ENCODE peak calls at places on chromosomes 3 and 15, in four cellular contexts. B is Peyer's patch, O is NT2/D1, S is aorta. D is an unnamed sample.

GRCh38 chr15:78360426-78360825 is 20.3 kb downstream of the CRABP1 start:
- DNase-seq in B (no peak), O (no peak), S (no peak), D (no peak)

GRCh38 chr3:78736863-78737262 is 1030.9 kb downstream of the ROBO1 start:
- DNase-seq in B (no peak), O (no peak), S (no peak), D (no peak)

GRCh38 chr3:9349321-9350117 is 13.3 kb upstream of the THUMPD3 start:
- DNase-seq in B (no peak), O (no peak), S (no peak), D (no peak)

GRCh38 chr3:18885612-18886011 is 262.7 kb upstream of the KCNH8 start:
- DNase-seq in B (no peak), O (no peak), S (no peak), D (no peak)

GRCh38 chr3:45966969-45967640 is 23.8 kb downstream of the CXCR6 start:
- DNase-seq in B (no peak), O (no peak), S (no peak), D (no peak)

GRCh38 chr3:127628788-127629456 is at the start of gene PODXL2:
- DNase-seq in B (peak; percentile 63), O (peak; percentile 52), S (peak; percentile 64), D (no peak)

GRCh38 chr15:62841891-62842559 is 200.5 kb upstream of the TPM1 start:
- DNase-seq in B (no peak), O (no peak), S (no peak), D (no peak)

GRCh38 chr15:78210349-78210717 is 24.0 kb downstream of the ACSBG1 start:
- DNase-seq in B (peak; percentile 27), O (no peak), S (no peak), D (no peak)

GRCh38 chr3:192907784-192908183 is 9.9 kb downstream of the MB21D2 start:
- DNase-seq in B (no peak), O (no peak), S (no peak), D (no peak)

GRCh38 chr3:152426393-152426792 is 157.7 kb downstream of the MBNL1 start:
- DNase-seq in B (no peak), O (no peak), S (no peak), D (no peak)

GRCh38 chr3:4492240-4493007 is 724 bp upstream of the ITPR1 start:
- DNase-seq in B (peak; percentile 71), O (peak; percentile 35), S (peak; percentile 76), D (peak; percentile 74)

DNA sequence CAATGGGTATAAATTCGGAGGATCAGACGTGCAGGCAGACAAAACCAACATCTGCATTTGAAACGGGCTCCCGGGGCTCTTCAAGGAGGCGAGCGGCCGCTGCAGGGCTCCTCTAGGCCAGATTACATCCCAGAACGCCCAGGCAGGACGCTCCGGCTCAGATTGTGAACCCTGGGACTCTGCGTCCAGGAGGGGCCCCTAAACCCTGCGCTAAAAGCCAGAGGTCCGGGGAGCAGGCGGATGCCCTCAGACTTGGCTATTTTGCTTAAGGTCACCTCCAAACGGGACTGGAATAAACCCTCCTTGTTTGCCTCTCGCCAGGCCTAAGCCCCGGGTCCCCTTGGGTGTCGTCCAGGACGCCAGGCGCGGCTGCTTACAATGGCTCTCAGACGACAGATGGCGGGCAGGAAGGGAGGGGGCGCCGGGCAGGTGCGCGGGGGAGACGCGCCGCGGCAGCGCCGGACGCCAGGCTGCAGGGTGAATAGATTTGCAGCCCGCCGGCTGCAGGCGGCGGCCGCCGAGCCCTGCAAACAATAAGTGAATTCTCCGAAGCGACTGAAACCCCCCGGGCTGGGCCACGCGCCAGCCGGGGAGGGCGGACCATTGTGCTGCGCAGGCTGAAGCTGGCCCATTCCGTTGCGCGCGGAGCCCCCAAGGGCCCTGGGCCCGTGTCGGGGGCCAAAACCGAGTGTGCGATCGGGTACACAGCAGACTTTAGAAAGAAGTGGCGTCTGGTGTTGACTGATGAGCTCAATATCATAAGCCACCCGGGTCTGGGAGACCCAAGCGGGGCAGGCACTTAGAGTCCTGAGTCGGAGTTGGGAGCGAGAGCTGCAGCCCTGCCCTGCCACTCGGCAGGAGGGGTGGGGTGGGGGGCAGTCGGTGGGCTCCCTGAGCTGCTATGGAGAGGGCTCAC is 32.3 kb upstream of the AMOTL2 start:
- DNase-seq in B (peak; percentile 56), O (peak; percentile 75), S (no peak), D (peak; percentile 83)
- H3K4me3 ChIP-seq in B (peak overlapping the region; percentile 38), O (peak overlapping the region; percentile 33), S (peak overlapping the region; percentile 19), D (peak overlapping the region; percentile 33)

GRCh38 chr3:52494446-52494845 is 692 bp upstream of the STAB1 start:
- DNase-seq in B (no peak), O (no peak), S (no peak), D (no peak)

GRCh38 chr3:52490938-52491526 is 4.1 kb upstream of the STAB1 start:
- DNase-seq in B (no peak), O (no peak), S (peak; percentile 81), D (no peak)

GRCh38 chr3:52490035-52490937 is 4.9 kb upstream of the STAB1 start:
- DNase-seq in B (no peak), O (no peak), S (no peak), D (no peak)

GRCh38 chr3:52493232-52494017 is 1.7 kb upstream of the STAB1 start:
- DNase-seq in B (no peak), O (no peak), S (no peak), D (no peak)

DNA sequence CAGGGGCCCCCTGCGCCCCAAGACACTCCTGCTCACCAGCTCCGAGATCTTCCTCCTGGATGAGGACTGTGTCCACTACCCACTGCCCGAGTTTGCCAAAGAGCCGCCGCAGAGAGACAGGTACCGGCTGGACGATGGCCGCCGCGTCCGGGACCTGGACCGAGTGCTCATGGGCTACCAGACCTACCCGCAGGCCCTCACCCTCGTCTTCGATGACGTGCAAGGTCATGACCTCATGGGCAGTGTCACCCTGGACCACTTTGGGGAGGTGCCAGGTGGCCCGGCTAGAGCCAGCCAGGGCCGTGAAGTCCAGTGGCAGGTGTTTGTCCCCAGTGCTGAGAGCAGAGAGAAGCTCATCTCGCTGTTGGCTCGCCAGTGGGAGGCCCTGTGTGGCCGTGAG is 3.1 kb upstream of the STAB1 start:
- DNase-seq in B (no peak), O (no peak), S (no peak), D (no peak)
- H3K36me3 ChIP-seq in B (no peaks in the 10 kb centered on the region), O (peaks cover 68% of the 10 kb centered on the region), S (peaks cover 2% of the 10 kb centered on the region), D (no peaks in the 10 kb centered on the region)

DNA sequence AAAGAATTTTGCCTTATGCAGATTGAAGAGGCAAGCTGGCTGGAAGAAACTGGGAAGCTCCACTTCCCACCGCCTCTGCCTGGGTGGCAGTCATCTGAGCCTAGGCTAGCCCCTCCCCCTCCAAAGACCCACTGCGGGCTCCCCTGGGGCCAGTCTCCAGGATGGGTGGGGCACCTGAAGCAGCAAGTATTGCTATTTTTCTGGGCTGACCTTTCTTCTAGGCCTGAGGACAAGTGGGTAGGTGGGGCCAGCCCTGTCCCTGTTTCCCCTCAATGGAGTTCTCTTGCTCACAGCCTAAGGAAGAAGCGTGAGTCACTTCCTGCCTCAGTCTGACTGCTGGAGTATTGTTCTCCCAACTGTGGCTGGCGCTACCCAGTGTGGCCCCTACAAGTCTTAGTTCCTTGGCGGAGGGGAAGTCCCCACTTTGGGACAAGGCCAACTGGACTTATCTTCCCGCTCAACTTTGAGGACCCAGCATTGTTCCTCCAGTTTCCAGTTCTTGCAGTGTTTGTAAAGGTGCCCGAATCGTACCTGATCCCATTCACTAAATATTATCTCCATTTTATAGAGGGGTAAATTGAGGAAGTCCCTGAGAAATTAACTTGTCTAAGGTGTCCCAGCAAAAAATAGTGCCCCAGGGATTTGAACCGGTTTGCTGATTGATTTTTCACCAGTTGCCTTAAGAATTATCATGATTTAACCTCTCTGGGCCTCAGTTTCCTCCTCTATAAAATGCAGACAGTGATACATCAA is 1.4 kb downstream of the FURIN start:
- DNase-seq in B (peak; percentile 80), O (peak; percentile 46), S (peak; percentile 88), D (peak; percentile 90)
- H3K4me1 ChIP-seq in B (peaks cover 7% of the 10 kb centered on the region), O (peaks cover 37% of the 10 kb centered on the region), S (peaks cover 1% of the 10 kb centered on the region), D (peaks cover 41% of the 10 kb centered on the region)

DNA sequence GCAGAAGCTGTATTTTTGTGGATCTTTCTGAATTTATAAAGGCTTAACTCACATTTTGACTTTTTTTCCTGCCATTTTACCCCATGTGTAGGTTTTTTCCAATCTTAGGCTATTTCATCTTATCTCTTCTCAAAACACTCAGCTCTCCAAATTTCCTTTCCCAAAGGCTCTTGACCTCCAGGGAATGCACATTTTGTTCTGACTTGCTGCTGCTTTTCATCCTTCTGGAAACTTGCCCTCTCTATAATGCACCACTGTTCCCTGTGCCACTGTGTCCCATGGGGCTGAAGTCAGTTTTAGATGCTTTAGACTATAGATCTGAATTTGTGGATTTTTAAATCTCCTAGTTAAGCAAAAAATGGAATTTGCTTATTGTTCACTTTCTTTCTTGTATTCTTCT is 9.1 kb downstream of the PYDC2 start:
- DNase-seq in B (no peak), O (no peak), S (no peak), D (no peak)
- H3K4me3 ChIP-seq in B (no peak overlapping the region), O (no peak overlapping the region), S (no peak overlapping the region), D (no peak overlapping the region)

DNA sequence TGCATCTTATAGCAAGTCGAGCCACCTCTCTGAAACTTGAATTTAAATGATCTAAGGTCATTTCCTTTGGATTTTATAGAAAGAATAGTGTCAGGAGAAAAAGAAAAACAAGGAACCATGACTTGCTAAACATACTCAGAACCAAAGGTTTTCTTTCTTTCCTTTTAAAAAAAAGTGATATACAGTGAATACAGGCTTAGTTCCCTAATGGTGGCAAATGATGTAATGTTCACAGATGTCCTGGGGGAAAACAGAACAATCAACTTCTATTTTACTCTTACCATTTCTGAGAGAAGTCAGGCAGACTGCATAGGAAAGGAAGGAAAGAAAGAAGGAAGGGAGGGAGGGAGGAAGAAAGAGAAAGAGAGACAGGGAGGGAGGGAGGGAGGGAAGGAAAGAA is 56.5 kb downstream of the ST6GAL1 start:
- DNase-seq in B (no peak), O (no peak), S (no peak), D (no peak)
- H3K36me3 ChIP-seq in B (no peaks in the 10 kb centered on the region), O (peaks cover 15% of the 10 kb centered on the region), S (no peaks in the 10 kb centered on the region), D (no peaks in the 10 kb centered on the region)

GRCh38 chr15:64044315-64045105 is 1.8 kb downstream of the DAPK2 start:
- DNase-seq in B (peak; percentile 65), O (no peak), S (no peak), D (no peak)

GRCh38 chr15:64048766-64049165 is 2.5 kb upstream of the DAPK2 start:
- DNase-seq in B (no peak), O (no peak), S (no peak), D (no peak)

GRCh38 chr15:64046347-64047153 is at the start of gene DAPK2:
- DNase-seq in B (peak; percentile 87), O (peak; percentile 36), S (peak; percentile 77), D (peak; percentile 96)

GRCh38 chr15:64045774-64046346 is 425 bp downstream of the DAPK2 start:
- DNase-seq in B (peak; percentile 60), O (no peak), S (no peak), D (no peak)

DNA sequence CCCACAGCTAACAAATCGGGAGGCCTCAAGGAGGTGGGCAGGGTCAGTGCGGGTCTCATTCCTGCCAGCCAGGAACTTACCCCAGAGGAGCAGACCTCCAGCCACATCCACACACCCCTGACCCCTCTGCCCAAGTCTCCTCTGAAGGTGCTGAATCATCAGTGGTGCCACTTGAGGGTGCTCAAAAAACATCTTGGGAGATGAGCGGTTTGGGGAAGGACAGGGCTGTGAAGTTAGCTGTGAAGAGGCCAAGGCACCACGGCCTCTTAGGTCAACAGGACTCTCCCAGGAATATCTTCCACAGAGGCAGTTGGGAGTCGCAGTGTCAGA is 1.2 kb downstream of the DAPK2 start:
- DNase-seq in B (no peak), O (no peak), S (no peak), D (no peak)
- H3K4me1 ChIP-seq in B (no peaks in the 10 kb centered on the region), O (peaks cover 7% of the 10 kb centered on the region), S (no peaks in the 10 kb centered on the region), D (no peaks in the 10 kb centered on the region)

GRCh38 chr15:99502182-99502581 is 63.6 kb upstream of the MEF2A start:
- DNase-seq in B (no peak), O (no peak), S (no peak), D (no peak)
- H3K4me3 ChIP-seq in B (no peak overlapping the region), O (no peak overlapping the region), S (no peak overlapping the region), D (no peak overlapping the region)